ENCODE peak calls at places on chromosomes 12 and 14, in four cellular contexts. D, T, L and Z are unnamed samples.

GRCh38 chr12:26274441-26275312 is 79.3 kb downstream of the SSPN start:
- DNase-seq in T (peak; percentile 100), L (peak; percentile 99), D (peak; percentile 88), Z (peak; percentile 81)

GRCh38 chr12:87982208-87982607 is 47.0 kb downstream of the C12orf50 start:
- DNase-seq in L (peak; percentile 37), T (peak; percentile 69), D (no peak), Z (no peak)

GRCh38 chr12:5280091-5280490 is 151.8 kb upstream of the NTF3 start:
- DNase-seq in L (no peak), T (no peak), D (no peak), Z (no peak)

GRCh38 chr14:104001003-104001402 is 58.7 kb upstream of the RD3L start:
- DNase-seq in T (no peak), D (no peak), L (no peak), Z (no peak)

GRCh38 chr12:98373982-98374381 is 141.4 kb upstream of the TMPO start:
- DNase-seq in T (no peak), D (no peak), L (peak; percentile 4), Z (no peak)

GRCh38 chr12:6195665-6196535 is 4.3 kb upstream of the CD9 start:
- DNase-seq in L (peak; percentile 90), D (peak; percentile 83), T (peak; percentile 91), Z (no peak)

GRCh38 chr12:32115404-32116104 is 8.9 kb downstream of the BICD1 start:
- DNase-seq in L (peak; percentile 99), D (peak; percentile 89), T (peak; percentile 100), Z (no peak)

GRCh38 chr12:104458645-104459555 is 2.2 kb downstream of the CHST11 start:
- DNase-seq in L (peak; percentile 50), D (no peak), T (no peak), Z (no peak)

GRCh38 chr14:94515856-94516255 is 6.6 kb upstream of the SERPINA12 start:
- DNase-seq in L (no peak), T (no peak), D (no peak), Z (no peak)

GRCh38 chr14:75917322-75918251 is 64.2 kb downstream of the TGFB3 start:
- DNase-seq in L (no peak), T (no peak), D (no peak), Z (no peak)

GRCh38 chr12:79659961-79660431 is 30.8 kb downstream of the PAWR start:
- DNase-seq in L (peak; percentile 62), T (no peak), D (no peak), Z (no peak)

GRCh38 chr14:22370084-22370847 is 218.8 kb downstream of the DAD1 start:
- DNase-seq in D (peak; percentile 56), L (peak; percentile 81), T (no peak), Z (no peak)

GRCh38 chr12:22377731-22378496 is 43.4 kb upstream of the ST8SIA1 start:
- DNase-seq in L (peak; percentile 39), D (no peak), T (no peak), Z (no peak)

GRCh38 chr14:65297744-65298143 is 114.8 kb upstream of the FUT8 start:
- DNase-seq in T (no peak), D (no peak), L (no peak), Z (no peak)

GRCh38 chr12:90153827-90154226 is 445.2 kb upstream of the ATP2B1 start:
- DNase-seq in L (no peak), D (no peak), T (no peak), Z (no peak)

GRCh38 chr12:10563966-10564365 is 49.4 kb downstream of the MAGOHB start:
- DNase-seq in L (no peak), T (no peak), D (no peak), Z (no peak)

GRCh38 chr12:19430988-19431387 is 8.3 kb upstream of the AEBP2 start:
- DNase-seq in T (no peak), D (no peak), L (no peak), Z (no peak)

GRCh38 chr14:76326918-76327689 is 48.8 kb upstream of the ESRRB start:
- DNase-seq in D (no peak), T (no peak), L (no peak), Z (no peak)

GRCh38 chr12:87150969-87151662 is 878.1 kb downstream of the C12orf50 start:
- DNase-seq in L (peak; percentile 35), D (no peak), T (no peak), Z (no peak)

GRCh38 chr12:88185988-88186387 is 43.9 kb downstream of the TMTC3 start:
- DNase-seq in T (peak; percentile 83), L (peak; percentile 71), D (no peak), Z (no peak)

GRCh38 chr14:34322940-34323418 is 139.1 kb downstream of the SPTSSA start:
- DNase-seq in L (peak; percentile 65), T (peak; percentile 46), D (no peak), Z (peak; percentile 26)

GRCh38 chr12:20501958-20502357 is 133.6 kb downstream of the PDE3A start:
- DNase-seq in T (no peak), D (no peak), L (no peak), Z (no peak)

GRCh38 chr14:42911642-42912041 is 1305.0 kb downstream of the LRFN5 start:
- DNase-seq in T (peak; percentile 13), L (no peak), D (no peak), Z (no peak)

GRCh38 chr12:56267443-56268071 is 815 bp downstream of the COQ10A start:
- DNase-seq in L (peak; percentile 13), T (no peak), D (no peak), Z (no peak)

GRCh38 chr12:132218915-132219314 is 74.7 kb downstream of the NOC4L start:
- DNase-seq in T (no peak), L (peak; percentile 16), D (no peak), Z (no peak)

GRCh38 chr12:108854055-108854452 is 3.3 kb downstream of the SSH1 start:
- DNase-seq in L (peak; percentile 91), D (no peak), T (peak; percentile 95), Z (no peak)

GRCh38 chr14:61430066-61430757 is 108.8 kb downstream of the PRKCH start:
- DNase-seq in D (no peak), L (no peak), T (no peak), Z (no peak)

GRCh38 chr14:75303415-75303814 is 24.8 kb downstream of the FOS start:
- DNase-seq in T (peak; percentile 72), D (peak; percentile 67), L (peak; percentile 65), Z (peak; percentile 33)

GRCh38 chr14:103124501-103125001 is 1.3 kb downstream of the TNFAIP2 start:
- DNase-seq in T (no peak), L (no peak), D (no peak), Z (no peak)

GRCh38 chr14:100237735-100238418 is 1.1 kb upstream of the YY1 start:
- DNase-seq in T (peak; percentile 35), L (peak; percentile 56), D (peak; percentile 41), Z (no peak)

GRCh38 chr14:94036328-94037167 is 10.4 kb downstream of the OTUB2 start:
- DNase-seq in D (peak; percentile 30), T (peak; percentile 57), L (peak; percentile 61), Z (peak; percentile 34)

GRCh38 chr12:12474931-12475485 is 87.7 kb downstream of the DUSP16 start:
- DNase-seq in T (peak; percentile 43), L (no peak), D (no peak), Z (peak; percentile 73)